ENCODE peak calls at places on chromosomes 2 and 18, in seven cellular contexts. D is suprapubic skin, L is HepG2, F is sigmoid colon, N is prostate gland, M is GM12891, H is stomach. J is an unnamed sample.
A peak's percentile ranks its signal among the peaks of the same experiment; 100 is the strongest.

GRCh38 chr18:72588339-72588738 is 44.2 kb upstream of the CBLN2 start:
- DNase-seq in M (no peak), L (no peak), H (no peak), N (no peak), F (no peak), D (no peak), J (no peak)

GRCh38 chr2:35410431-35411061 is 945.0 kb upstream of the CRIM1 start:
- DNase-seq in M (peak; percentile 2), H (peak; percentile 45), N (peak; percentile 10), D (no peak), F (no peak), L (peak; percentile 33), J (no peak)

GRCh38 chr2:157257312-157258252 is at the start of gene GALNT5:
- DNase-seq in F (no peak), H (peak; percentile 27), L (no peak), N (peak; percentile 12), M (no peak), D (no peak), J (no peak)

GRCh38 chr2:189685540-189686229 is 11.2 kb downstream of the ANKAR start:
- DNase-seq in M (no peak), H (peak; percentile 54), L (no peak), F (no peak), D (no peak), N (no peak), J (no peak)

GRCh38 chr2:40213071-40213470 is 238.8 kb downstream of the SLC8A1 start:
- DNase-seq in H (no peak), N (no peak), D (no peak), M (no peak), F (no peak), L (no peak), J (no peak)

GRCh38 chr2:25707927-25708326 is 34.5 kb upstream of the DTNB start:
- DNase-seq in D (no peak), H (no peak), L (peak; percentile 86), N (no peak), F (no peak), M (no peak), J (no peak)

GRCh38 chr2:156489750-156490466 is 53.7 kb downstream of the GPD2 start:
- DNase-seq in L (no peak), M (no peak), N (no peak), H (no peak), F (no peak), D (no peak), J (no peak)

GRCh38 chr2:149773006-149773405 is 185.4 kb upstream of the MMADHC start:
- DNase-seq in M (no peak), N (no peak), D (no peak), F (no peak), H (no peak), L (no peak), J (no peak)

GRCh38 chr2:42925742-42926437 is 133.5 kb upstream of the HAAO start:
- DNase-seq in M (no peak), L (peak; percentile 34), H (peak; percentile 85), N (peak; percentile 51), F (no peak), D (no peak), J (no peak)

GRCh38 chr2:14756122-14756541 is 123.6 kb downstream of the LRATD1 start:
- DNase-seq in F (no peak), N (no peak), M (no peak), D (no peak), H (no peak), L (no peak), J (no peak)

GRCh38 chr2:44975571-44976450 is 33.4 kb downstream of the SIX2 start:
- DNase-seq in D (no peak), H (no peak), M (no peak), N (no peak), L (no peak), F (no peak), J (no peak)

GRCh38 chr18:71799016-71799673 is 745.0 kb downstream of the CBLN2 start:
- DNase-seq in N (no peak), L (no peak), H (no peak), M (no peak), D (no peak), F (no peak), J (no peak)

GRCh38 chr2:179020156-179020750 is 29.7 kb downstream of the CCDC141 start:
- DNase-seq in M (no peak), D (no peak), N (no peak), F (no peak), L (peak; percentile 44), H (peak; percentile 29), J (no peak)

GRCh38 chr2:86064006-86064405 is 41.7 kb downstream of the POLR1A start:
- DNase-seq in D (no peak), H (no peak), L (no peak), F (no peak), M (no peak), N (no peak), J (no peak)

GRCh38 chr2:9463698-9464034 is 10.7 kb upstream of the IAH1 start:
- DNase-seq in L (no peak), N (no peak), H (no peak), D (no peak), F (no peak), M (no peak), J (no peak)

GRCh38 chr2:5982911-5983310 is 290.7 kb downstream of the SOX11 start:
- DNase-seq in H (no peak), D (no peak), F (no peak), N (no peak), L (no peak), M (no peak), J (no peak)

GRCh38 chr2:127597984-127598380 is 48.0 kb upstream of the GPR17 start:
- DNase-seq in M (no peak), N (no peak), L (no peak), F (no peak), D (no peak), H (no peak), J (no peak)

GRCh38 chr2:162926501-162926900 is 87.9 kb upstream of the KCNH7 start:
- DNase-seq in F (no peak), D (no peak), M (no peak), N (no peak), L (peak; percentile 4), H (no peak), J (no peak)

GRCh38 chr18:22199005-22199404 is 29.6 kb downstream of the GATA6 start:
- DNase-seq in N (no peak), M (no peak), H (no peak), L (no peak), D (no peak), F (no peak), J (no peak)

GRCh38 chr2:152594022-152594712 is 123.1 kb downstream of the PRPF40A start:
- DNase-seq in L (no peak), D (peak; percentile 67), M (peak; percentile 29), N (peak; percentile 44), F (peak; percentile 70), H (no peak), J (no peak)

GRCh38 chr2:152600051-152600657 is 117.1 kb downstream of the PRPF40A start:
- DNase-seq in M (no peak), F (no peak), H (no peak), N (no peak), L (no peak), D (no peak), J (no peak)

GRCh38 chr2:152588911-152589310 is 128.3 kb downstream of the PRPF40A start:
- DNase-seq in L (no peak), F (no peak), M (no peak), H (no peak), D (no peak), N (no peak), J (no peak)

GRCh38 chr2:152598975-152599724 is 118.1 kb downstream of the PRPF40A start:
- DNase-seq in N (no peak), F (no peak), D (no peak), H (no peak), L (no peak), M (no peak), J (no peak)

DNA sequence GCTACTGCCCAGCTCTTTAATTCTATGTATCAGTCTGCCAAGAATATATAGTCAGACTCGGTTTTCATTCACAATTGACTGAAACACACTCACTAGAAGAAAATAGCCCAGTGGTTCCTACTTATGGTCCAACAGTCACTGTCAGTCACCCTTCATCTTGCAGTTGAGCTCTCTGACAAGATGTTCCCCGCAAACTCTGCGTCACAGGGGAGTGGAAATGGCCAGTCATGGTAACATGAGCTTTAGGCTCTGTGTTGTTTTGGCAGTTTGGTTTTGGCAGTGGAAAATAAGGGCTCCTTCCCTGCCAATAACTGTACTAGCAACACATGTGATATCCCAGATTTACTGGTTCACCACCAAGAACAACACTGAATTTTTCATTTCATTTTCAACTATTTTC is 122.5 kb downstream of the PRPF40A start:
- DNase-seq in F (peak; percentile 71), N (peak; percentile 11), M (no peak), L (no peak), D (peak; percentile 78), H (no peak), J (no peak)
- TF ChIP-seq POLR2AphosphoS5 in F (no peak), N (no peak), M (no peak), L (no peak), D (no peak), H (no peak), J (no peak)

GRCh38 chr18:24138884-24139616 is at the start of gene CABYR:
- DNase-seq in F (peak; percentile 87), L (peak; percentile 9), M (peak; percentile 53), H (peak; percentile 65), D (peak; percentile 84), N (peak; percentile 60), J (peak; percentile 39)
- TF ChIP-seq POLR2A in F (no peak), L (no peak), M (peak; percentile 60), H (no peak), D (no peak), N (peak; percentile 56), J (peak; percentile 67)

GRCh38 chr2:171272039-171272438 is 111.3 kb upstream of the TLK1 start:
- DNase-seq in M (no peak), D (no peak), N (peak; percentile 77), L (peak; percentile 88), H (peak; percentile 43), F (no peak), J (no peak)
- TF ChIP-seq POLR2AphosphoS5 in M (no peak), D (no peak), N (peak; percentile 80), L (no peak), H (no peak), F (no peak), J (no peak)

GRCh38 chr2:215384710-215385109 is 51.2 kb downstream of the FN1 start:
- DNase-seq in H (no peak), L (no peak), D (no peak), M (no peak), F (no peak), N (no peak), J (no peak)

GRCh38 chr2:215391531-215391930 is 44.3 kb downstream of the FN1 start:
- DNase-seq in L (no peak), N (no peak), H (no peak), F (no peak), D (no peak), M (no peak), J (no peak)

GRCh38 chr2:215390550-215390913 is 45.3 kb downstream of the FN1 start:
- DNase-seq in F (no peak), H (no peak), L (no peak), N (no peak), M (no peak), D (no peak), J (no peak)

GRCh38 chr2:215386566-215386965 is 49.3 kb downstream of the FN1 start:
- DNase-seq in H (no peak), F (no peak), M (no peak), N (no peak), D (no peak), L (no peak), J (no peak)

GRCh38 chr2:215388002-215388728 is 47.7 kb downstream of the FN1 start:
- DNase-seq in L (no peak), M (no peak), H (no peak), D (no peak), N (no peak), F (no peak), J (no peak)
- TF ChIP-seq POLR2A in L (peak; percentile 51), M (no peak), H (no peak), D (no peak), N (no peak), F (no peak), J (no peak)